ENCODE peak calls at places on chromosomes 13 and 19, in ten cellular contexts. One of them, this sample, is unnamed.

GRCh38 chr19:17292301-17293074 is 10.7 kb downstream of the ABHD8 start:
- DNase-seq in epithelial cell of esophagus: peak; percentile 92
- DNase-seq in cardiac muscle cell: peak; percentile 92
- DNase-seq in AG10803: peak; percentile 87
- DNase-seq in lung: peak; percentile 68
- DNase-seq in choroid plexus epithelial cell: peak; percentile 93
- DNase-seq in cardiac fibroblast: peak; percentile 92
- DNase-seq in HFF-Myc: peak; percentile 92
- DNase-seq in astrocyte of the cerebellum: peak; percentile 70
- DNase-seq in uterus: peak; percentile 73
- DNase-seq in this sample: peak; percentile 85

GRCh38 chr13:74773263-74773662 is 639.1 kb upstream of the KLF12 start:
- DNase-seq in epithelial cell of esophagus: no peak
- DNase-seq in cardiac muscle cell: no peak
- DNase-seq in AG10803: peak; percentile 12
- DNase-seq in lung: no peak
- DNase-seq in choroid plexus epithelial cell: no peak
- DNase-seq in cardiac fibroblast: peak; percentile 32
- DNase-seq in HFF-Myc: no peak
- DNase-seq in astrocyte of the cerebellum: no peak
- DNase-seq in uterus: no peak
- DNase-seq in this sample: no peak

GRCh38 chr19:58037927-58038687 is 4.3 kb downstream of the ZSCAN1 start:
- DNase-seq in epithelial cell of esophagus: no peak
- DNase-seq in cardiac muscle cell: peak; percentile 12
- DNase-seq in AG10803: no peak
- DNase-seq in lung: no peak
- DNase-seq in choroid plexus epithelial cell: no peak
- DNase-seq in cardiac fibroblast: no peak
- DNase-seq in HFF-Myc: no peak
- DNase-seq in astrocyte of the cerebellum: no peak
- DNase-seq in uterus: no peak
- DNase-seq in this sample: no peak

GRCh38 chr19:37334179-37335071 is 36.5 kb upstream of the ZNF527 start:
- DNase-seq in epithelial cell of esophagus: peak; percentile 90
- DNase-seq in cardiac muscle cell: peak; percentile 94
- DNase-seq in AG10803: peak; percentile 83
- DNase-seq in lung: peak; percentile 90
- DNase-seq in choroid plexus epithelial cell: peak; percentile 91
- DNase-seq in cardiac fibroblast: peak; percentile 91
- DNase-seq in HFF-Myc: peak; percentile 58
- DNase-seq in astrocyte of the cerebellum: peak; percentile 77
- DNase-seq in uterus: peak; percentile 88
- DNase-seq in this sample: peak; percentile 92

GRCh38 chr13:27551563-27551962 is 68.8 kb downstream of the LNX2 start:
- DNase-seq in epithelial cell of esophagus: no peak
- DNase-seq in cardiac muscle cell: peak; percentile 21
- DNase-seq in AG10803: no peak
- DNase-seq in lung: no peak
- DNase-seq in choroid plexus epithelial cell: no peak
- DNase-seq in cardiac fibroblast: no peak
- DNase-seq in HFF-Myc: no peak
- DNase-seq in astrocyte of the cerebellum: no peak
- DNase-seq in uterus: no peak
- DNase-seq in this sample: no peak

GRCh38 chr19:12195501-12195860 is 32.6 kb downstream of the ZNF136 start:
- DNase-seq in epithelial cell of esophagus: no peak
- DNase-seq in cardiac muscle cell: peak; percentile 27
- DNase-seq in AG10803: no peak
- DNase-seq in lung: no peak
- DNase-seq in choroid plexus epithelial cell: no peak
- DNase-seq in cardiac fibroblast: no peak
- DNase-seq in HFF-Myc: no peak
- DNase-seq in astrocyte of the cerebellum: no peak
- DNase-seq in uterus: no peak
- DNase-seq in this sample: no peak

GRCh38 chr13:39612023-39612637 is 9.1 kb upstream of the LHFPL6 start:
- DNase-seq in epithelial cell of esophagus: peak; percentile 82
- DNase-seq in cardiac muscle cell: peak; percentile 84
- DNase-seq in AG10803: peak; percentile 77
- DNase-seq in lung: peak; percentile 67
- DNase-seq in choroid plexus epithelial cell: peak; percentile 91
- DNase-seq in cardiac fibroblast: peak; percentile 86
- DNase-seq in HFF-Myc: peak; percentile 37
- DNase-seq in astrocyte of the cerebellum: peak; percentile 78
- DNase-seq in uterus: peak; percentile 57
- DNase-seq in this sample: peak; percentile 65

GRCh38 chr19:6362351-6362801 is 1.0 kb downstream of the CLPP start:
- DNase-seq in epithelial cell of esophagus: no peak
- DNase-seq in cardiac muscle cell: no peak
- DNase-seq in AG10803: no peak
- DNase-seq in lung: no peak
- DNase-seq in choroid plexus epithelial cell: no peak
- DNase-seq in cardiac fibroblast: peak; percentile 9
- DNase-seq in HFF-Myc: no peak
- DNase-seq in astrocyte of the cerebellum: no peak
- DNase-seq in uterus: no peak
- DNase-seq in this sample: no peak

GRCh38 chr13:52743569-52743968 is 3.9 kb upstream of the CNMD start:
- DNase-seq in epithelial cell of esophagus: no peak
- DNase-seq in cardiac muscle cell: no peak
- DNase-seq in AG10803: no peak
- DNase-seq in lung: no peak
- DNase-seq in choroid plexus epithelial cell: no peak
- DNase-seq in cardiac fibroblast: no peak
- DNase-seq in HFF-Myc: no peak
- DNase-seq in astrocyte of the cerebellum: no peak
- DNase-seq in uterus: no peak
- DNase-seq in this sample: no peak

GRCh38 chr13:36362251-36362650 is 16.1 kb upstream of the SPART start:
- DNase-seq in epithelial cell of esophagus: peak; percentile 91
- DNase-seq in cardiac muscle cell: peak; percentile 75
- DNase-seq in AG10803: peak; percentile 88
- DNase-seq in lung: no peak
- DNase-seq in choroid plexus epithelial cell: peak; percentile 81
- DNase-seq in cardiac fibroblast: peak; percentile 93
- DNase-seq in HFF-Myc: peak; percentile 37
- DNase-seq in astrocyte of the cerebellum: no peak
- DNase-seq in uterus: no peak
- DNase-seq in this sample: no peak

DNA sequence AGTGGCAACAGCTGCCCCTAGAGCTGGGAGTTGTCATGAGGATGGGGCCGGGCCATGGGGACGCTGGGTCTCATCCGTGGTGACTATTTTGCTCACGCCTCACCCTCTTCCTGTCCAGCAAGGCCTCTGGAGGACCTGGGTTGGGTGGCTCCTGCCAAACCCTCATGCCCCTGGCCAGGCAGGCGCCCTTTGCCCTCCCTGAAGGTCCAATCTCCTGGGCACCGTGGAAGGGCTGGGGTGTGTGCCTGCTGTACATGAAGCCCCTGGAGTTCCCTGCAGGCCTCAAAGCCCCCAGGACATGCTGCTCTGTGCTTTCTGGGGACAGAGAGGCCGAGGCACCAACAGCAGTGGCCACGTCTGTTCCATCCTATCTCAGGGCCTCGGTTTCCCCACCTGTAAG is 13.8 kb downstream of the LRP3 start:
- DNase-seq in epithelial cell of esophagus: no peak
- DNase-seq in cardiac muscle cell: no peak
- DNase-seq in AG10803: no peak
- DNase-seq in lung: no peak
- DNase-seq in choroid plexus epithelial cell: no peak
- DNase-seq in cardiac fibroblast: no peak
- DNase-seq in HFF-Myc: no peak
- DNase-seq in astrocyte of the cerebellum: no peak
- DNase-seq in uterus: no peak
- DNase-seq in this sample: no peak
- H3K4me3 ChIP-seq in epithelial cell of esophagus: no peak overlapping the region
- H3K4me3 ChIP-seq in cardiac muscle cell: no peak overlapping the region
- H3K4me3 ChIP-seq in AG10803: no peak overlapping the region
- H3K4me3 ChIP-seq in lung: no peak overlapping the region
- H3K4me3 ChIP-seq in choroid plexus epithelial cell: no peak overlapping the region
- H3K4me3 ChIP-seq in cardiac fibroblast: no peak overlapping the region
- H3K4me3 ChIP-seq in HFF-Myc: no peak overlapping the region
- H3K4me3 ChIP-seq in astrocyte of the cerebellum: no peak overlapping the region
- H3K4me3 ChIP-seq in uterus: no peak overlapping the region
- H3K4me3 ChIP-seq in this sample: no peak overlapping the region

DNA sequence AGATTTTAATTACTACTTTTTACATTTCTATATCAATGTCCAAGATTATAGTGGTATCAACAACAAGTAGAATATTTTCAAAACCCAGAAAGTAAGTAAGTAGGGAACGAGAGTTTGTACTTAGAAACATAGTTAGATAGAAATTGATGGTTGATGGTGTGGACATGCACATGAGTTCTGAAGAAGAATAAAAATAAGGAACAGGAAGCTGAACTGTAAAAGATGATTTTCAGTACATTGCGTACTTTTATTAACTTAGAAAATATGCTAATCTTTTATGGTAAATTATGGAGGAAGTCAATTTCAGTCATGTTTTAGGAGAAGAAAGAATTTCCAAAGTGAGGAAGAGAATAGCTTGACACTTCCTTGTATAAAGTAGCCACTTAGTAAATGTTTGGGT is 12.3 kb upstream of the GPR18 start:
- DNase-seq in epithelial cell of esophagus: no peak
- DNase-seq in cardiac muscle cell: no peak
- DNase-seq in AG10803: no peak
- DNase-seq in lung: no peak
- DNase-seq in choroid plexus epithelial cell: no peak
- DNase-seq in cardiac fibroblast: no peak
- DNase-seq in HFF-Myc: no peak
- DNase-seq in astrocyte of the cerebellum: no peak
- DNase-seq in uterus: no peak
- DNase-seq in this sample: no peak
- H3K4me3 ChIP-seq in epithelial cell of esophagus: no peak overlapping the region
- H3K4me3 ChIP-seq in cardiac muscle cell: no peak overlapping the region
- H3K4me3 ChIP-seq in AG10803: no peak overlapping the region
- H3K4me3 ChIP-seq in lung: no peak overlapping the region
- H3K4me3 ChIP-seq in choroid plexus epithelial cell: no peak overlapping the region
- H3K4me3 ChIP-seq in cardiac fibroblast: no peak overlapping the region
- H3K4me3 ChIP-seq in HFF-Myc: no peak overlapping the region
- H3K4me3 ChIP-seq in astrocyte of the cerebellum: no peak overlapping the region
- H3K4me3 ChIP-seq in uterus: no peak overlapping the region
- H3K4me3 ChIP-seq in this sample: no peak overlapping the region

GRCh38 chr19:29855087-29855486 is 43.3 kb downstream of the CCNE1 start:
- DNase-seq in epithelial cell of esophagus: no peak
- DNase-seq in cardiac muscle cell: no peak
- DNase-seq in AG10803: no peak
- DNase-seq in lung: no peak
- DNase-seq in choroid plexus epithelial cell: no peak
- DNase-seq in cardiac fibroblast: no peak
- DNase-seq in HFF-Myc: no peak
- DNase-seq in astrocyte of the cerebellum: no peak
- DNase-seq in uterus: no peak
- DNase-seq in this sample: no peak

GRCh38 chr19:29854033-29854432 is 42.2 kb downstream of the CCNE1 start:
- DNase-seq in epithelial cell of esophagus: no peak
- DNase-seq in cardiac muscle cell: no peak
- DNase-seq in AG10803: no peak
- DNase-seq in lung: no peak
- DNase-seq in choroid plexus epithelial cell: no peak
- DNase-seq in cardiac fibroblast: no peak
- DNase-seq in HFF-Myc: no peak
- DNase-seq in astrocyte of the cerebellum: no peak
- DNase-seq in uterus: no peak
- DNase-seq in this sample: no peak

GRCh38 chr19:29858000-29858596 is 46.3 kb downstream of the CCNE1 start:
- DNase-seq in epithelial cell of esophagus: peak; percentile 39
- DNase-seq in cardiac muscle cell: no peak
- DNase-seq in AG10803: no peak
- DNase-seq in lung: peak; percentile 37
- DNase-seq in choroid plexus epithelial cell: no peak
- DNase-seq in cardiac fibroblast: no peak
- DNase-seq in HFF-Myc: no peak
- DNase-seq in astrocyte of the cerebellum: no peak
- DNase-seq in uterus: no peak
- DNase-seq in this sample: peak; percentile 34

GRCh38 chr19:29858621-29859020 is 46.8 kb downstream of the CCNE1 start:
- DNase-seq in epithelial cell of esophagus: no peak
- DNase-seq in cardiac muscle cell: no peak
- DNase-seq in AG10803: no peak
- DNase-seq in lung: no peak
- DNase-seq in choroid plexus epithelial cell: no peak
- DNase-seq in cardiac fibroblast: no peak
- DNase-seq in HFF-Myc: no peak
- DNase-seq in astrocyte of the cerebellum: no peak
- DNase-seq in uterus: no peak
- DNase-seq in this sample: no peak

GRCh38 chr19:29855771-29856510 is 44.1 kb downstream of the CCNE1 start:
- DNase-seq in epithelial cell of esophagus: no peak
- DNase-seq in cardiac muscle cell: no peak
- DNase-seq in AG10803: no peak
- DNase-seq in lung: no peak
- DNase-seq in choroid plexus epithelial cell: no peak
- DNase-seq in cardiac fibroblast: no peak
- DNase-seq in HFF-Myc: no peak
- DNase-seq in astrocyte of the cerebellum: no peak
- DNase-seq in uterus: no peak
- DNase-seq in this sample: no peak
- H3K4me3 ChIP-seq in epithelial cell of esophagus: no peak overlapping the region
- H3K4me3 ChIP-seq in cardiac muscle cell: no peak overlapping the region
- H3K4me3 ChIP-seq in AG10803: no peak overlapping the region
- H3K4me3 ChIP-seq in lung: no peak overlapping the region
- H3K4me3 ChIP-seq in choroid plexus epithelial cell: no peak overlapping the region
- H3K4me3 ChIP-seq in cardiac fibroblast: no peak overlapping the region
- H3K4me3 ChIP-seq in HFF-Myc: no peak overlapping the region
- H3K4me3 ChIP-seq in astrocyte of the cerebellum: no peak overlapping the region
- H3K4me3 ChIP-seq in uterus: no peak overlapping the region
- H3K4me3 ChIP-seq in this sample: no peak overlapping the region

GRCh38 chr19:3481241-3482090 is 1.1 kb upstream of the SMIM24 start:
- DNase-seq in epithelial cell of esophagus: no peak
- DNase-seq in cardiac muscle cell: no peak
- DNase-seq in AG10803: no peak
- DNase-seq in lung: no peak
- DNase-seq in choroid plexus epithelial cell: no peak
- DNase-seq in cardiac fibroblast: no peak
- DNase-seq in HFF-Myc: no peak
- DNase-seq in astrocyte of the cerebellum: no peak
- DNase-seq in uterus: no peak
- DNase-seq in this sample: no peak

GRCh38 chr19:3478409-3479176 is 1.7 kb downstream of the SMIM24 start:
- DNase-seq in epithelial cell of esophagus: no peak
- DNase-seq in cardiac muscle cell: no peak
- DNase-seq in AG10803: no peak
- DNase-seq in lung: no peak
- DNase-seq in choroid plexus epithelial cell: no peak
- DNase-seq in cardiac fibroblast: no peak
- DNase-seq in HFF-Myc: no peak
- DNase-seq in astrocyte of the cerebellum: no peak
- DNase-seq in uterus: no peak
- DNase-seq in this sample: no peak

GRCh38 chr19:3479819-3480215 is 508 bp downstream of the SMIM24 start:
- DNase-seq in epithelial cell of esophagus: peak; percentile 36
- DNase-seq in cardiac muscle cell: no peak
- DNase-seq in AG10803: no peak
- DNase-seq in lung: no peak
- DNase-seq in choroid plexus epithelial cell: no peak
- DNase-seq in cardiac fibroblast: no peak
- DNase-seq in HFF-Myc: no peak
- DNase-seq in astrocyte of the cerebellum: no peak
- DNase-seq in uterus: no peak
- DNase-seq in this sample: no peak

GRCh38 chr19:3479177-3479818 is 1.0 kb downstream of the SMIM24 start:
- DNase-seq in epithelial cell of esophagus: no peak
- DNase-seq in cardiac muscle cell: no peak
- DNase-seq in AG10803: no peak
- DNase-seq in lung: no peak
- DNase-seq in choroid plexus epithelial cell: no peak
- DNase-seq in cardiac fibroblast: peak; percentile 35
- DNase-seq in HFF-Myc: no peak
- DNase-seq in astrocyte of the cerebellum: no peak
- DNase-seq in uterus: no peak
- DNase-seq in this sample: peak; percentile 37

GRCh38 chr19:3480383-3481091 is at the start of gene SMIM24:
- DNase-seq in epithelial cell of esophagus: no peak
- DNase-seq in cardiac muscle cell: no peak
- DNase-seq in AG10803: no peak
- DNase-seq in lung: no peak
- DNase-seq in choroid plexus epithelial cell: no peak
- DNase-seq in cardiac fibroblast: no peak
- DNase-seq in HFF-Myc: no peak
- DNase-seq in astrocyte of the cerebellum: no peak
- DNase-seq in uterus: no peak
- DNase-seq in this sample: peak; percentile 73
- H3K4me3 ChIP-seq in epithelial cell of esophagus: no peak within 1 kb of the TSS
- H3K4me3 ChIP-seq in cardiac muscle cell: no peak within 1 kb of the TSS
- H3K4me3 ChIP-seq in AG10803: no peak within 1 kb of the TSS
- H3K4me3 ChIP-seq in lung: no peak within 1 kb of the TSS
- H3K4me3 ChIP-seq in choroid plexus epithelial cell: no peak within 1 kb of the TSS
- H3K4me3 ChIP-seq in cardiac fibroblast: no peak within 1 kb of the TSS
- H3K4me3 ChIP-seq in HFF-Myc: no peak within 1 kb of the TSS
- H3K4me3 ChIP-seq in astrocyte of the cerebellum: no peak within 1 kb of the TSS
- H3K4me3 ChIP-seq in uterus: no peak within 1 kb of the TSS
- H3K4me3 ChIP-seq in this sample: peak within 1 kb of the TSS; percentile 21

This sample was measured in transverse colon.